ENCODE peak calls at places on chromosome 4, in six cellular contexts. C, D, T, Z, S and M are unnamed samples.

GRCh38 chr4:102825261-102826071 is 1.9 kb downstream of the UBE2D3 start:
- DNase-seq in C (peak), D (no peak), T (no peak), Z (peak), S (peak), M (no peak)

GRCh38 chr4:20687894-20688293 is 12.4 kb upstream of the PACRGL start:
- DNase-seq in C (peak), D (no peak), T (no peak), Z (no peak), S (no peak), M (no peak)

GRCh38 chr4:110619401-110620247 is 3.3 kb downstream of the PITX2 start:
- DNase-seq in C (no peak), D (no peak), T (no peak), Z (no peak), S (peak), M (no peak)

GRCh38 chr4:159129822-159130550 is 27.1 kb downstream of the RAPGEF2 start:
- DNase-seq in C (no peak), D (no peak), T (no peak), Z (no peak), S (no peak), M (no peak)

GRCh38 chr4:28225689-28226353 is 1365.2 kb downstream of the STIM2 start:
- DNase-seq in C (no peak), D (no peak), T (no peak), Z (no peak), S (no peak), M (no peak)

GRCh38 chr4:3199661-3200422 is 49.1 kb upstream of the MSANTD1 start:
- DNase-seq in C (no peak), D (no peak), T (no peak), Z (no peak), S (no peak), M (no peak)

GRCh38 chr4:182280439-182281111 is 37.4 kb downstream of the TENM3 start:
- DNase-seq in C (no peak), D (no peak), T (no peak), Z (no peak), S (no peak), M (no peak)

GRCh38 chr4:75909331-75909844 is 7.1 kb upstream of the PPEF2 start:
- DNase-seq in C (no peak), D (no peak), T (no peak), Z (no peak), S (no peak), M (no peak)

GRCh38 chr4:66071911-66072310 is 401.6 kb upstream of the EPHA5 start:
- DNase-seq in C (no peak), D (no peak), T (no peak), Z (no peak), S (no peak), M (no peak)

GRCh38 chr4:111698361-111698760 is 446.9 kb upstream of the FAM241A start:
- DNase-seq in C (no peak), D (no peak), T (no peak), Z (no peak), S (no peak), M (no peak)

GRCh38 chr4:74499986-74500781 is 55.2 kb downstream of the AREG start:
- DNase-seq in C (no peak), D (no peak), T (no peak), Z (no peak), S (no peak), M (no peak)

GRCh38 chr4:65669008-65669971 is 999 bp downstream of the EPHA5 start:
- DNase-seq in C (no peak), D (peak), T (no peak), Z (no peak), S (peak), M (no peak)

GRCh38 chr4:48033825-48034413 is 17.3 kb downstream of the NIPAL1 start:
- DNase-seq in C (no peak), D (no peak), T (peak), Z (peak), S (no peak), M (no peak)

GRCh38 chr4:57405359-57405758 is 295.2 kb upstream of the IGFBP7 start:
- DNase-seq in C (no peak), D (no peak), T (no peak), Z (no peak), S (no peak), M (no peak)

GRCh38 chr4:54547299-54548097 is 110.3 kb upstream of the KIT start:
- DNase-seq in C (no peak), D (no peak), T (no peak), Z (no peak), S (no peak), M (no peak)

GRCh38 chr4:169295822-169296221 is 25.1 kb upstream of the SH3RF1 start:
- DNase-seq in C (no peak), D (no peak), T (no peak), Z (no peak), S (no peak), M (no peak)

GRCh38 chr4:58139269-58139668 is 1029.1 kb upstream of the IGFBP7 start:
- DNase-seq in C (no peak), D (no peak), T (no peak), Z (no peak), S (no peak), M (no peak)

GRCh38 chr4:182192511-182193181 is 50.6 kb upstream of the TENM3 start:
- DNase-seq in C (no peak), D (no peak), T (no peak), Z (no peak), S (no peak), M (no peak)

GRCh38 chr4:152590179-152591031 is 54.5 kb upstream of the FBXW7 start:
- DNase-seq in C (peak), D (no peak), T (no peak), Z (no peak), S (no peak), M (no peak)

GRCh38 chr4:142016031-142016430 is 379.6 kb downstream of the IL15 start:
- DNase-seq in C (no peak), D (no peak), T (no peak), Z (no peak), S (no peak), M (no peak)

GRCh38 chr4:73844352-73844751 is 7.9 kb downstream of the CXCL6 start:
- DNase-seq in C (no peak), D (no peak), T (no peak), Z (no peak), S (no peak), M (no peak)

GRCh38 chr4:3437998-3438846 is 3.5 kb upstream of the HGFAC start:
- DNase-seq in C (no peak), D (no peak), T (peak), Z (no peak), S (no peak), M (no peak)

GRCh38 chr4:13313856-13314255 is 170.3 kb downstream of the RAB28 start:
- DNase-seq in C (no peak), D (no peak), T (no peak), Z (no peak), S (no peak), M (no peak)

GRCh38 chr4:61397174-61397573 is 197.0 kb downstream of the ADGRL3 start:
- DNase-seq in C (no peak), D (no peak), T (no peak), Z (no peak), S (no peak), M (no peak)

GRCh38 chr4:130568746-130569145 is 1472.8 kb downstream of the C4orf33 start:
- DNase-seq in C (no peak), D (no peak), T (no peak), Z (no peak), S (no peak), M (no peak)
- H3K4me3 ChIP-seq in C (no peak), D (no peak), T (no peak), Z (no peak), S (no peak), M (no peak)

GRCh38 chr4:94306713-94307112 is 35.9 kb downstream of the HPGDS start:
- DNase-seq in C (no peak), D (no peak), T (no peak), Z (no peak), S (no peak), M (no peak)
- H3K27ac ChIP-seq in C (no peak), D (no peak), T (no peak), Z (peak), S (no peak), M (no peak)

DNA sequence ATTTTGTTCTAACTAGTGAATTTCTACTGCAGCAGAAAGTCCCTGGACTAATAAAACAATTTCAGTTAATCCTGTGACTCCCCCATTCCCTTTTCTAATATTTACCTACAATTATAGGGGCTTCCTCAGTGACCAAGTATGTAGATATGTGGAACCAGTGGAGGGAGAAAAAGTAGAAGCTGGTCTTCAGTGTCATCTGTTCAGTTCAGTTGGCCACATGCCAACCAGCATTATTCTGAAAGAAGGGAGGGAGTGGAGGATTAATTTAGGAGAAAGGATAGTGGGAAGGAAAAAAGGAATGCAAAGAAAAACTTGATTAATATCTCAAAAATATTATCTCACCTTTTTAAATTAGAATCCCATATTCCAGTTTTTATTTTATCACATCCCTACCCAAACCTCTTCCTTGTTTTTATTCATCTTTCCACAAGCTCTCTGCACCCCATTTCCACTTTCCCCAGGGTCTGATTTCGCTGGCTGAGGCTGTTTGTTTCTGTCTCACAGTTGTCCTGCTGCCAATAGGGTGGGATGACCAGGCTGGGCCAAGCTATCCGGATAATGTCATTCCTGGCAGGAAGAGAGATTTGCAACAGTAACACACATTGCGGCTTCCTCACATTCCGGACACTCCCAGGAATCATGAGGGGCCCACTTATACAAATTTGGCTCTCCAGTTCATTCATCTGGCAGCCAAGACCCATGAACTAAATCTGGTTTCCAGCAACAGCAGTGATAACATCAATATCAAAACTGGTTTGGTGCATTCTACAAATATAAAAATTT is 24.6 kb upstream of the ANTXR2 start:
- DNase-seq in C (peak), D (no peak), T (no peak), Z (peak), S (no peak), M (no peak)
- H3K4me3 ChIP-seq in C (no peak), D (no peak), T (no peak), Z (no peak), S (no peak), M (no peak)

GRCh38 chr4:55807556-55807955 is 12.0 kb upstream of the EXOC1L start:
- DNase-seq in C (no peak), D (no peak), T (no peak), Z (no peak), S (no peak), M (no peak)
- H3K27ac ChIP-seq in C (no peak), D (no peak), T (no peak), Z (no peak), S (no peak), M (no peak)

GRCh38 chr4:125833-126232 is 1.5 kb downstream of the ZNF718 start:
- DNase-seq in C (no peak), D (no peak), T (no peak), Z (no peak), S (no peak), M (no peak)
- H3K4me3 ChIP-seq in C (peak), D (peak), T (peak), Z (peak), S (peak), M (peak)

GRCh38 chr4:146972036-146972435 is 26.4 kb upstream of the TTC29 start:
- DNase-seq in C (no peak), D (no peak), T (no peak), Z (no peak), S (no peak), M (no peak)

GRCh38 chr4:146976145-146976544 is 30.5 kb upstream of the TTC29 start:
- DNase-seq in C (no peak), D (no peak), T (no peak), Z (no peak), S (no peak), M (no peak)

GRCh38 chr4:146978641-146979040 is 33.0 kb upstream of the TTC29 start:
- DNase-seq in C (no peak), D (no peak), T (no peak), Z (no peak), S (no peak), M (no peak)

DNA sequence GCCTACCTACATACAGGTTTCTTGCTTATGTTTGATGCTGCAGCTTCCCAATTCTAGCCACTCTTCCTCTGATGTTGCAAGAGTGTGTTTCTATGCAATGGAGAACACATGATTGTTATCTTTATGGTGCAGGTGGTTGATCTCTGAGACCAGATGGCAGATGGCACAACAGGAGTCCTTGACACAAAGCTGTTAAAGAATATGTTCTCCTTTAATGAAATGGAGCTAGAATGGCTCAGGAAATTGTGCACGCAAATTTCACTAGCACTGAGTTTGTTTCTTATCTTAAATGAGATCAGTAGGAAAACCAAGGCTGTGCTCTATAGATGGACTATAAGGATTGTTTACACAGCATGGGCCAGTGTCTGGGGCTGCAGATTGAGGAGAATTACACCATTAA is 29.9 kb upstream of the TTC29 start:
- DNase-seq in C (no peak), D (no peak), T (no peak), Z (no peak), S (no peak), M (no peak)
- H3K27ac ChIP-seq in C (no peak), D (no peak), T (no peak), Z (no peak), S (peak), M (no peak)

GRCh38 chr4:8203817-8204216 is 4.7 kb downstream of the SH3TC1 start:
- DNase-seq in C (no peak), D (no peak), T (no peak), Z (no peak), S (no peak), M (no peak)

GRCh38 chr4:8201341-8201781 is 2.3 kb downstream of the SH3TC1 start:
- DNase-seq in C (no peak), D (no peak), T (no peak), Z (no peak), S (no peak), M (no peak)

GRCh38 chr4:8202526-8203375 is 3.7 kb downstream of the SH3TC1 start:
- DNase-seq in C (no peak), D (no peak), T (no peak), Z (no peak), S (no peak), M (no peak)

GRCh38 chr4:8200302-8200975 is 1.3 kb downstream of the SH3TC1 start:
- DNase-seq in C (no peak), D (peak), T (peak), Z (peak), S (no peak), M (no peak)

GRCh38 chr4:8202108-8202507 is 3.0 kb downstream of the SH3TC1 start:
- DNase-seq in C (no peak), D (no peak), T (no peak), Z (no peak), S (no peak), M (no peak)
- H3K4me3 ChIP-seq in C (no peak), D (peak), T (no peak), Z (peak), S (no peak), M (peak)

GRCh38 chr4:113962719-113963274 is 16.6 kb downstream of the ARSJ start:
- DNase-seq in C (no peak), D (no peak), T (no peak), Z (no peak), S (no peak), M (no peak)

GRCh38 chr4:113957961-113958360 is 21.5 kb downstream of the ARSJ start:
- DNase-seq in C (peak), D (no peak), T (no peak), Z (no peak), S (no peak), M (no peak)

GRCh38 chr4:113958766-113959540 is 20.5 kb downstream of the ARSJ start:
- DNase-seq in C (peak), D (no peak), T (no peak), Z (no peak), S (no peak), M (no peak)

GRCh38 chr4:113961322-113961698 is 18.1 kb downstream of the ARSJ start:
- DNase-seq in C (peak), D (no peak), T (no peak), Z (no peak), S (no peak), M (no peak)

DNA sequence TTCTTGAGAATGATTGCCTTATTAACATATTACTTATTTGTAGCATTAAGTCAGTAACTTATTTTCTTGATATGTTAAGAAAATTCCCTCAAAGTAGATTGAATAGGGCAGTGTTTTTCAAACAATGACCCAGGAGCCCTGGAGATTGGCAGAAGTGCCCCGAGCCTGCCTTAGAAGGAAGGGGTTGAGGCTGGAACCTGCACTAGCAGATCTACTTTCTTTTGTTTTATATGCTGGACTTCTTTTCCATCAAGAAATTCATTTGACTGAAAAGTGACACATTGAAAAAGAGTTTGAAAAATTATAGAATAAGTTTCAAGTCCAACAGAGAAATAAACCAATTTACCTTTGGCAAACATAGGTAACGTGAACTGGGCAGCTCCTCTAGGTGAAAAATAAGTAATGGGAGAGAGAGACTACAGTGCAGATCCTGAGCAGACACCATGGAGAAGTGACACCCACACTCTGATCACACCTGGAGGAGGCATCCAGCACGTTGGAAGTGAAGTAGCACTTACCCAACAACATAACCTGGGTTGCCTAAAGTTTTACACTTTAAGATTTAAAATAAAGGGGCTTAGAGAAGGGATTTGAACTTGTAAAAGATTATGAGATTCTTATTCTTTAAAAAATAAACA is 18.6 kb downstream of the ARSJ start:
- DNase-seq in C (no peak), D (no peak), T (no peak), Z (no peak), S (no peak), M (no peak)
- H3K27ac ChIP-seq in C (peak), D (peak), T (no peak), Z (no peak), S (no peak), M (peak)